ENCODE peak calls at places on chromosome 11, in eight cellular contexts. A is right cardiac atrium; D is CD8-positive, alpha-beta T cell; Q is body of pancreas; N is PC-9; I is thoracic aorta; G is neural progenitor cell; V is suprapubic skin. W is an unnamed sample. For H3K4me1, the result is how much of the 10 kb centered on the place peaks cover.

GRCh38 chr11:113839842-113840241 is 35.5 kb downstream of the USP28 start:
- DNase-seq in A (no peak), D (no peak), Q (no peak), N (no peak), I (no peak), G (no peak), V (no peak), W (no peak)

GRCh38 chr11:115267871-115268270 is 236.3 kb downstream of the CADM1 start:
- DNase-seq in A (no peak), D (no peak), Q (no peak), N (no peak), I (no peak), G (no peak), V (no peak), W (no peak)

GRCh38 chr11:133941546-133941945 is 15.2 kb downstream of the IGSF9B start:
- DNase-seq in A (peak), D (no peak), Q (no peak), N (no peak), I (no peak), G (no peak), V (no peak), W (no peak)

GRCh38 chr11:84524422-84525051 is 1102.6 kb downstream of the DLG2 start:
- DNase-seq in A (no peak), D (no peak), Q (no peak), N (no peak), I (no peak), G (peak), V (no peak), W (no peak)

GRCh38 chr11:45374632-45375031 is 88.5 kb upstream of the SYT13 start:
- DNase-seq in A (no peak), D (no peak), Q (no peak), N (no peak), I (no peak), G (no peak), V (no peak), W (no peak)

GRCh38 chr11:74154621-74155281 is 16.1 kb downstream of the C2CD3 start:
- DNase-seq in A (no peak), D (no peak), Q (no peak), N (peak), I (no peak), G (no peak), V (no peak), W (no peak)

GRCh38 chr11:110297082-110297725 is 790 bp upstream of the RDX start:
- DNase-seq in A (no peak), D (no peak), Q (no peak), N (peak), I (no peak), G (no peak), V (no peak), W (no peak)

GRCh38 chr11:44855138-44855849 is 95.4 kb downstream of the TP53I11 start:
- DNase-seq in A (no peak), D (no peak), Q (no peak), N (no peak), I (no peak), G (no peak), V (no peak), W (no peak)

GRCh38 chr11:61027141-61027840 is 55.8 kb downstream of the CD6 start:
- DNase-seq in A (no peak), D (no peak), Q (no peak), N (no peak), I (no peak), G (no peak), V (no peak), W (no peak)

GRCh38 chr11:76293189-76293631 is 86.9 kb upstream of the WNT11 start:
- DNase-seq in A (no peak), D (no peak), Q (no peak), N (no peak), I (no peak), G (no peak), V (no peak), W (no peak)

GRCh38 chr11:77090373-77091111 is 12.1 kb upstream of the OMP start:
- DNase-seq in A (peak), D (no peak), Q (no peak), N (no peak), I (no peak), G (no peak), V (peak), W (peak)

GRCh38 chr11:19218801-19219460 is 17.1 kb upstream of the CSRP3 start:
- DNase-seq in A (peak), D (no peak), Q (no peak), N (no peak), I (no peak), G (no peak), V (no peak), W (no peak)

GRCh38 chr11:23957309-23957708 is 539.5 kb upstream of the LUZP2 start:
- DNase-seq in A (no peak), D (no peak), Q (no peak), N (no peak), I (no peak), G (no peak), V (no peak), W (no peak)

GRCh38 chr11:121042296-121042695 is 18.4 kb downstream of the TBCEL start:
- DNase-seq in A (no peak), D (no peak), Q (no peak), N (no peak), I (no peak), G (no peak), V (no peak), W (no peak)

GRCh38 chr11:122951231-122951630 is 30.4 kb downstream of the BSX start:
- DNase-seq in A (no peak), D (no peak), Q (no peak), N (no peak), I (no peak), G (peak), V (no peak), W (no peak)

GRCh38 chr11:133078591-133079179 is 453.6 kb downstream of the OPCML start:
- DNase-seq in A (no peak), D (no peak), Q (peak), N (no peak), I (no peak), G (peak), V (no peak), W (peak)

GRCh38 chr11:63614136-63614664 is at the start of gene PLAAT3:
- DNase-seq in A (peak), D (peak), Q (peak), N (peak), I (peak), G (peak), V (peak), W (peak)

GRCh38 chr11:12827369-12827768 is 153.1 kb downstream of the TEAD1 start:
- DNase-seq in A (no peak), D (no peak), Q (no peak), N (no peak), I (no peak), G (no peak), V (no peak), W (no peak)
- H3K4me1 ChIP-seq in A (under half), D (under half), Q (half or more), N (under half), I (under half), G (half or more), V (under half), W (under half)

DNA sequence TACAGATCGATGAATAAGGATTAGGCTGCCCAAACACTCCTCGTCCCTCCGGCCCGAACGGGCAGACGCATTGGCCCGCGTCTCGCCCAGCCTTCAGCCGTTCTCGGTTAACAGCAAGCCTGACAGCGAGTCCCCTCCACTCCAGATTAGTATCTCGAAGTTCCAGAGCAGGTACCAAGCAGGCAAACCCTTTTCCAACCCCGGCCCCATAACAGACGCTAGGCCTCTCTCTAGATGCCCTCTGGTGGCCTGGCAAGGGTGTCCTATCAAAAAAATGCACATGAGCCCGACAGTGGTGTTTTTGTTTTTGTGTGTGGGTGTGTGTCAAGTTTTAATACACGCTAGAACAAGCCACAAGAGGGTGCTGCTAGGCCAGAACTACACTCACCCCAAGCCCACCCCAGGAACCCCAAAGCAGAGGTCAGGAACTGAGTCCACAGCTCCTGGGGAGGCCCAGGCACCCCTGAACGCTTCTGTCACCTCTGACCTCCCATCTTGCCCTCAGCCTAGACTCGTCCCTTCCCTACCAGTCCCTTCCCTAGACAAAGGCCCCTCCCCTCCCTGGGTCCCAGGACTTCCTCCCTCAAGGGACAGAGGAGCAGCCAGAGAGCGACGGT is 658 bp upstream of the ARFGAP2 start:
- DNase-seq in A (peak), D (peak), Q (peak), N (peak), I (peak), G (peak), V (peak), W (peak)
- H3K27ac ChIP-seq in A (peak), D (peak), Q (peak), N (peak), I (peak), G (peak), V (peak), W (peak)

DNA sequence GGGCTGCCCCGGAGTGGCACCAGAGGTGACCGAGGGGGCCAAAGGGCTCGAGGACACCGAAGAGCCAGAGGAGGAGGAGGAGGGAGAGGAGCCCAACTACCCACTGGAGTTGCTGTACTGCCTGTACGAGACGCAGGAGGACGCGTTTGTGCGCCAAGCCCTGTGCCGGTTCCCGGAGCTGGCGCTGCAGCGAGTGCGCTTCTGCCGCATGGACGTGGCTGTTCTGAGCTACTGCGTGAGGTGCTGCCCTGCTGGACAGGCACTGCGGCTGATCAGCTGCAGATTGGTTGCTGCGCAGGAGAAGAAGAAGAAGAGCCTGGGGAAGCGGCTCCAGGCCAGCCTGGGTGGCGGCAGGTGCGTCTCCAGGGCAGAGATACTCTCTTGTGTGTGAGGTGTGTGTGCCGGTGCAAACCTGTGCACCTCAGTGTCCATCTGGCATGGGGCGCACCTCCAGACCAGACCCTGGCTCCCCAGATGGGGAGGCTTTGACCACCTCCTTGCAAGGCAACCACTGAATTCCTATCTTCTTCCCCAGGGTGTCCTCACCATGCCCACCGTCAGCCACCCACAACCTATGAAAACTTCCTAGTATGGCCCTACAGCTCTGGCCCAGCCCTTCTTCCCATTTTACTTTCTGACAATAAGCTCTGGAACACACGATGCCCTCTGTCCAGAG is 3.4 kb downstream of the NLRP6 start:
- DNase-seq in A (peak), D (no peak), Q (no peak), N (no peak), I (no peak), G (no peak), V (no peak), W (peak)
- H3K4me1 ChIP-seq in A (under half), D (half or more), Q (under half), N (under half), I (under half), G (under half), V (under half), W (under half)

GRCh38 chr11:47592276-47592675 is 1.9 kb downstream of the C1QTNF4 start:
- DNase-seq in A (no peak), D (no peak), Q (no peak), N (no peak), I (no peak), G (no peak), V (no peak), W (no peak)
- H3K27ac ChIP-seq in A (no peak), D (no peak), Q (no peak), N (no peak), I (no peak), G (no peak), V (no peak), W (no peak)

GRCh38 chr11:67411785-67412152 is 3.7 kb upstream of the CARNS1 start:
- DNase-seq in A (no peak), D (no peak), Q (no peak), N (no peak), I (no peak), G (no peak), V (no peak), W (no peak)

GRCh38 chr11:67412495-67413179 is 2.8 kb upstream of the CARNS1 start:
- DNase-seq in A (no peak), D (no peak), Q (no peak), N (no peak), I (no peak), G (no peak), V (no peak), W (no peak)

GRCh38 chr11:67415501-67416304 is at the start of gene CARNS1:
- DNase-seq in A (peak), D (no peak), Q (peak), N (no peak), I (no peak), G (peak), V (no peak), W (no peak)

GRCh38 chr11:67410984-67411784 is 4.3 kb upstream of the CARNS1 start:
- DNase-seq in A (no peak), D (no peak), Q (no peak), N (no peak), I (no peak), G (peak), V (no peak), W (no peak)

DNA sequence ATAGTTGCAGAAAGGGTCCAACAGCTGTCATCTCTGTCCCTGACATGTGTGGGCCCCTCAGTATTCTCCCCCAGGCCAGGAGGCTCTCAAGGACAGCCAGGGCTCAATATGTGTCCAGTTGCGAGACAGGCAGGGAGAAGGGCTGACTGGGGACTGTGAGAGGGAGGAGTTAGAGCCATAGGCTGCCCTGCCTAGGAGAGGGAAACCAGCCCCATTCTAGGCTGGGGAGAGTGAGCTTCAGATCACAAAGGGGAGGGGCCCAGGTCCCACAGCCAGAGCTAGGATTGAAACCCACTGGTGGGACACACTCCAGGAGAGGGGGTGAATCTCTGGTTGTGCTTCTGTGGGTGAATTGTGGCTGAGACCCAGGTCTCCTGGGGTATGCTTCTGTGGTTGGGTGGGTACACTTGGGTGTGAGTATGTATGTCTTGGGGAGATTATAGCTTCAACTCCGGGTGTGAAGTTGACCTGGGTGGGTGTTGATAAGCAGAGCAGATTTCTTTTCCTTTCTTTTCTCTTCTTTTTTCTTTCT is 2.1 kb upstream of the CARNS1 start:
- DNase-seq in A (no peak), D (no peak), Q (no peak), N (no peak), I (no peak), G (no peak), V (no peak), W (no peak)
- H3K4me1 ChIP-seq in A (under half), D (half or more), Q (under half), N (under half), I (under half), G (under half), V (half or more), W (under half)

GRCh38 chr11:8711895-8712442 is 29.4 kb downstream of the RPL27A start:
- DNase-seq in A (no peak), D (no peak), Q (no peak), N (no peak), I (no peak), G (no peak), V (no peak), W (no peak)

GRCh38 chr11:8706673-8707432 is 24.3 kb downstream of the RPL27A start:
- DNase-seq in A (no peak), D (no peak), Q (no peak), N (no peak), I (no peak), G (no peak), V (no peak), W (no peak)

GRCh38 chr11:8709777-8710176 is 27.2 kb downstream of the RPL27A start:
- DNase-seq in A (no peak), D (no peak), Q (no peak), N (no peak), I (no peak), G (no peak), V (no peak), W (no peak)

GRCh38 chr11:8707541-8708270 is 25.1 kb downstream of the RPL27A start:
- DNase-seq in A (peak), D (no peak), Q (peak), N (no peak), I (no peak), G (no peak), V (no peak), W (no peak)

DNA sequence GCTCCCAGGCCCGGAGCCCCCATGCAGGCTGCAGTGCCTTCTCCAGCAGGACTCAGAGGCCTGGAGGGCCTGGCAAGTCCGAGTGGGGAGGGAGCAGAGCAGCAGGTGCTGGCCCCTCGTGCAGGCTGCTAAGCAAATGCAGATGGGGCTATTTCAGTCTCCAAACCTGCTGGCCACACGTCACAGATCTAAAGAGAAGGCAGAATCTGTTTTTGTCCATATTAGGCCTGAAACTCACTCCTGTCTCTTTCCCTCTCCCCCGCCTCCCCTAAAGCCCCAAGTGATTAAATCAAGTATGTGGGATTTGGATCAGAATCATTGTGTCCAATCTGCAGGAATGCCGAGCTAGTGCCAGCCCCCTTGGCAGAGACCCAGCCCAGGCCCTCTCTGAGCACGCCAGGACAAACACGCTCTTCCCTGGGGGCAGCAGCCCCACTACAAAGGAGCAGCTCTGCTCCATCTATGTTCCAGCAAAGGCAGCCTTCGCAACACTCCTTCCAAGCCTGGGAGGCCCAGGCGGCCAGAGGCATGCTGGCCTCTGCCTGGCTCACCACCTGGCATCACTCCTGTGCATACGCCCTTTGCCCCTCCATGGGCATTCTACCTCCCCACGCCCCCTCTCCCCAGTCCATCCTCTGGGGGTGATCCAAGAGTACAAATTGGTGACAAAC is 26.5 kb downstream of the RPL27A start:
- DNase-seq in A (peak), D (no peak), Q (peak), N (no peak), I (peak), G (no peak), V (peak), W (no peak)
- H3K27ac ChIP-seq in A (peak), D (no peak), Q (peak), N (no peak), I (peak), G (peak), V (peak), W (no peak)

GRCh38 chr11:94790771-94791180 is 22.6 kb downstream of the AMOTL1 start:
- DNase-seq in A (no peak), D (no peak), Q (no peak), N (peak), I (no peak), G (no peak), V (no peak), W (peak)
- H3K4me1 ChIP-seq in A (under half), D (under half), Q (half or more), N (half or more), I (half or more), G (under half), V (half or more), W (under half)

GRCh38 chr11:108596701-108597100 is 3.1 kb upstream of the EXPH5 start:
- DNase-seq in A (no peak), D (no peak), Q (no peak), N (no peak), I (no peak), G (no peak), V (no peak), W (no peak)

GRCh38 chr11:108593910-108594434 is 404 bp upstream of the EXPH5 start:
- DNase-seq in A (no peak), D (no peak), Q (no peak), N (no peak), I (no peak), G (no peak), V (no peak), W (no peak)

GRCh38 chr11:108592591-108593213 is 866 bp downstream of the EXPH5 start:
- DNase-seq in A (peak), D (no peak), Q (peak), N (no peak), I (peak), G (no peak), V (no peak), W (peak)

GRCh38 chr11:108591893-108592292 is 1.7 kb downstream of the EXPH5 start:
- DNase-seq in A (no peak), D (no peak), Q (no peak), N (no peak), I (no peak), G (no peak), V (no peak), W (peak)

GRCh38 chr11:108593214-108593909 is at the start of gene EXPH5:
- DNase-seq in A (peak), D (peak), Q (peak), N (peak), I (peak), G (peak), V (peak), W (peak)
- H3K27ac ChIP-seq in A (no peak), D (peak), Q (peak), N (peak), I (no peak), G (no peak), V (peak), W (peak)

DNA sequence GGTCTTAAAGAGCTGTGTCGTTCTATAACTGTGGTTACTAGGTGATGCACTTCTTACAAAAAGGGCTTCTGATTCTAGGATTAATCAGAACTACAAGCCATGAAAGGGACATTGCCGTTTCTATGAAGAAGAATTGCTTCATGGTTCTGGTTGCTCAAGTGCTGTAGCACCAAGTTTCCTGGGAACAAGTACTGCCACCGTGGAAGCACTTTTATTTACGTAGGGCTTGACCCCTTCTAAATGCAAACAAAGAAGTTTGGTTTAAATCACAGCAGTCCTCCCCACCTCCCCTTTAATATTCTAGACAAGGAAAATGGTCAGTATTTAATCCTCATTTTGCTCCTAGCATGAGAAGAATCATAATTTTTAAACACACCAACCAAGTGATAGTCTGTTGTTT is 9.8 kb downstream of the YAP1 start:
- DNase-seq in A (no peak), D (no peak), Q (no peak), N (peak), I (no peak), G (peak), V (no peak), W (no peak)
- H3K4me1 ChIP-seq in A (under half), D (under half), Q (under half), N (half or more), I (half or more), G (half or more), V (half or more), W (under half)

W was measured in small intestine.